ENCODE peak calls at places on chromosomes 4 and X, in eight cellular contexts. One of them, this sample, is unnamed.
A peak's percentile ranks its signal among the peaks of the same experiment; 100 is the strongest.

GRCh38 chr4:40621592-40622512 is 7.8 kb downstream of the RBM47 start:
- DNase-seq in lung: peak; percentile 90
- DNase-seq in mammary epithelial cell: peak; percentile 93
- DNase-seq in kidney: peak; percentile 81
- DNase-seq in COR-L47: no peak
- DNase-seq in right lobe of liver: peak; percentile 85
- DNase-seq in stimulated activated CD4-positive, alpha-beta T cell treated with anti-CD3 and anti-CD28 coated beads, Interleukin-1b, Interleukin-23, amount 100 ng/mL, for 4 hours: no peak
- DNase-seq in HTR-8/SVneo: peak; percentile 75
- DNase-seq in this sample: peak; percentile 15

GRCh38 chrX:110569506-110569905 is 210.9 kb downstream of the RTL9 start:
- DNase-seq in kidney: no peak
- DNase-seq in lung: no peak
- DNase-seq in right lobe of liver: no peak
- DNase-seq in HTR-8/SVneo: no peak
- DNase-seq in COR-L47: no peak
- DNase-seq in stimulated activated CD4-positive, alpha-beta T cell treated with anti-CD3 and anti-CD28 coated beads, Interleukin-1b, Interleukin-23, amount 100 ng/mL, for 4 hours: no peak
- DNase-seq in mammary epithelial cell: peak; percentile 49
- DNase-seq in this sample: no peak

GRCh38 chrX:87663421-87663820 is 145.8 kb downstream of the KLHL4 start:
- DNase-seq in kidney: no peak
- DNase-seq in COR-L47: no peak
- DNase-seq in mammary epithelial cell: peak; percentile 13
- DNase-seq in lung: no peak
- DNase-seq in stimulated activated CD4-positive, alpha-beta T cell treated with anti-CD3 and anti-CD28 coated beads, Interleukin-1b, Interleukin-23, amount 100 ng/mL, for 4 hours: no peak
- DNase-seq in HTR-8/SVneo: no peak
- DNase-seq in right lobe of liver: no peak
- DNase-seq in this sample: no peak

GRCh38 chr4:66946761-66947160 is 598.5 kb downstream of the CENPC start:
- DNase-seq in COR-L47: no peak
- DNase-seq in lung: no peak
- DNase-seq in right lobe of liver: no peak
- DNase-seq in stimulated activated CD4-positive, alpha-beta T cell treated with anti-CD3 and anti-CD28 coated beads, Interleukin-1b, Interleukin-23, amount 100 ng/mL, for 4 hours: no peak
- DNase-seq in HTR-8/SVneo: no peak
- DNase-seq in kidney: no peak
- DNase-seq in mammary epithelial cell: no peak
- DNase-seq in this sample: no peak

GRCh38 chrX:101958139-101958538 is 26.3 kb upstream of the ZMAT1 start:
- DNase-seq in lung: no peak
- DNase-seq in mammary epithelial cell: peak; percentile 1
- DNase-seq in right lobe of liver: no peak
- DNase-seq in stimulated activated CD4-positive, alpha-beta T cell treated with anti-CD3 and anti-CD28 coated beads, Interleukin-1b, Interleukin-23, amount 100 ng/mL, for 4 hours: no peak
- DNase-seq in kidney: no peak
- DNase-seq in COR-L47: no peak
- DNase-seq in HTR-8/SVneo: no peak
- DNase-seq in this sample: peak; percentile 12

GRCh38 chrX:13092455-13092941 is 48.1 kb upstream of the FAM9C start:
- DNase-seq in mammary epithelial cell: no peak
- DNase-seq in HTR-8/SVneo: no peak
- DNase-seq in kidney: peak; percentile 73
- DNase-seq in COR-L47: no peak
- DNase-seq in lung: no peak
- DNase-seq in right lobe of liver: no peak
- DNase-seq in stimulated activated CD4-positive, alpha-beta T cell treated with anti-CD3 and anti-CD28 coated beads, Interleukin-1b, Interleukin-23, amount 100 ng/mL, for 4 hours: peak; percentile 41
- DNase-seq in this sample: no peak

GRCh38 chr4:185307136-185307950 is 88.4 kb downstream of the LRP2BP start:
- DNase-seq in mammary epithelial cell: peak; percentile 92
- DNase-seq in HTR-8/SVneo: no peak
- DNase-seq in kidney: no peak
- DNase-seq in COR-L47: peak; percentile 20
- DNase-seq in lung: no peak
- DNase-seq in right lobe of liver: no peak
- DNase-seq in stimulated activated CD4-positive, alpha-beta T cell treated with anti-CD3 and anti-CD28 coated beads, Interleukin-1b, Interleukin-23, amount 100 ng/mL, for 4 hours: no peak
- DNase-seq in this sample: no peak

GRCh38 chr4:36159208-36159607 is 85.1 kb downstream of the ARAP2 start:
- DNase-seq in right lobe of liver: no peak
- DNase-seq in lung: no peak
- DNase-seq in kidney: no peak
- DNase-seq in mammary epithelial cell: no peak
- DNase-seq in HTR-8/SVneo: no peak
- DNase-seq in stimulated activated CD4-positive, alpha-beta T cell treated with anti-CD3 and anti-CD28 coated beads, Interleukin-1b, Interleukin-23, amount 100 ng/mL, for 4 hours: no peak
- DNase-seq in COR-L47: no peak
- DNase-seq in this sample: no peak

GRCh38 chr4:156606444-156607197 is 365.0 kb downstream of the PDGFC start:
- DNase-seq in lung: no peak
- DNase-seq in kidney: no peak
- DNase-seq in mammary epithelial cell: no peak
- DNase-seq in COR-L47: no peak
- DNase-seq in right lobe of liver: no peak
- DNase-seq in HTR-8/SVneo: no peak
- DNase-seq in stimulated activated CD4-positive, alpha-beta T cell treated with anti-CD3 and anti-CD28 coated beads, Interleukin-1b, Interleukin-23, amount 100 ng/mL, for 4 hours: no peak
- DNase-seq in this sample: no peak